ENCODE peak calls at places on chromosomes 1 and 21, in nine cellular contexts. One of them, this sample, is unnamed.

GRCh38 chr1:65489481-65489880 is 69.0 kb downstream of the LEPR start:
- DNase-seq in upper lobe of right lung: no peak
- DNase-seq in cardiac muscle cell: no peak
- DNase-seq in mammary epithelial cell: no peak
- DNase-seq in AG04450: no peak
- DNase-seq in uterus: no peak
- DNase-seq in psoas muscle: no peak
- DNase-seq in lower lobe of right lung: no peak
- DNase-seq in ovary: no peak
- DNase-seq in this sample: no peak

GRCh38 chr1:244451539-244451950 is at the start of gene ADSS2:
- DNase-seq in cardiac muscle cell: no peak
- DNase-seq in ovary: no peak
- DNase-seq in mammary epithelial cell: no peak
- DNase-seq in upper lobe of right lung: no peak
- DNase-seq in AG04450: no peak
- DNase-seq in uterus: no peak
- DNase-seq in lower lobe of right lung: no peak
- DNase-seq in psoas muscle: no peak
- DNase-seq in this sample: no peak

GRCh38 chr1:203124546-203125317 is 2.8 kb upstream of the ADORA1 start:
- DNase-seq in psoas muscle: no peak
- DNase-seq in ovary: no peak
- DNase-seq in mammary epithelial cell: peak; percentile 65
- DNase-seq in cardiac muscle cell: no peak
- DNase-seq in upper lobe of right lung: peak; percentile 28
- DNase-seq in AG04450: no peak
- DNase-seq in uterus: no peak
- DNase-seq in lower lobe of right lung: no peak
- DNase-seq in this sample: no peak

GRCh38 chr1:30840904-30841598 is 67.5 kb downstream of the SDC3 start:
- DNase-seq in uterus: peak; percentile 46
- DNase-seq in cardiac muscle cell: peak; percentile 46
- DNase-seq in AG04450: no peak
- DNase-seq in ovary: no peak
- DNase-seq in mammary epithelial cell: no peak
- DNase-seq in upper lobe of right lung: peak; percentile 71
- DNase-seq in psoas muscle: peak; percentile 64
- DNase-seq in lower lobe of right lung: peak; percentile 70
- DNase-seq in this sample: no peak

GRCh38 chr1:225424562-225425210 is 3.2 kb downstream of the LBR start:
- DNase-seq in ovary: no peak
- DNase-seq in psoas muscle: no peak
- DNase-seq in cardiac muscle cell: peak; percentile 33
- DNase-seq in upper lobe of right lung: no peak
- DNase-seq in uterus: no peak
- DNase-seq in lower lobe of right lung: no peak
- DNase-seq in mammary epithelial cell: peak; percentile 15
- DNase-seq in AG04450: no peak
- DNase-seq in this sample: no peak

GRCh38 chr1:200038987-200039848 is 11.7 kb downstream of the NR5A2 start:
- DNase-seq in uterus: no peak
- DNase-seq in mammary epithelial cell: peak; percentile 32
- DNase-seq in cardiac muscle cell: no peak
- DNase-seq in psoas muscle: no peak
- DNase-seq in lower lobe of right lung: no peak
- DNase-seq in upper lobe of right lung: peak; percentile 72
- DNase-seq in ovary: no peak
- DNase-seq in AG04450: no peak
- DNase-seq in this sample: peak; percentile 54

GRCh38 chr1:228684609-228685008 is 50.7 kb upstream of the RHOU start:
- DNase-seq in uterus: no peak
- DNase-seq in ovary: no peak
- DNase-seq in upper lobe of right lung: no peak
- DNase-seq in lower lobe of right lung: no peak
- DNase-seq in psoas muscle: no peak
- DNase-seq in cardiac muscle cell: peak; percentile 83
- DNase-seq in mammary epithelial cell: no peak
- DNase-seq in AG04450: no peak
- DNase-seq in this sample: no peak

GRCh38 chr1:230090194-230090711 is 23.2 kb downstream of the GALNT2 start:
- DNase-seq in mammary epithelial cell: no peak
- DNase-seq in ovary: no peak
- DNase-seq in upper lobe of right lung: no peak
- DNase-seq in lower lobe of right lung: no peak
- DNase-seq in psoas muscle: no peak
- DNase-seq in AG04450: no peak
- DNase-seq in cardiac muscle cell: peak; percentile 82
- DNase-seq in uterus: no peak
- DNase-seq in this sample: no peak

GRCh38 chr1:108560143-108560429 is 186 bp downstream of the EEIG2 start:
- DNase-seq in AG04450: no peak
- DNase-seq in upper lobe of right lung: peak; percentile 69
- DNase-seq in psoas muscle: no peak
- DNase-seq in uterus: no peak
- DNase-seq in ovary: no peak
- DNase-seq in lower lobe of right lung: no peak
- DNase-seq in cardiac muscle cell: no peak
- DNase-seq in mammary epithelial cell: no peak
- DNase-seq in this sample: no peak

GRCh38 chr1:98368995-98369394 is 292.5 kb upstream of the SNX7 start:
- DNase-seq in AG04450: no peak
- DNase-seq in ovary: no peak
- DNase-seq in psoas muscle: no peak
- DNase-seq in uterus: no peak
- DNase-seq in cardiac muscle cell: no peak
- DNase-seq in upper lobe of right lung: no peak
- DNase-seq in mammary epithelial cell: no peak
- DNase-seq in lower lobe of right lung: no peak
- DNase-seq in this sample: no peak

GRCh38 chr1:118716775-118717174 is 271.4 kb downstream of the TBX15 start:
- DNase-seq in AG04450: no peak
- DNase-seq in upper lobe of right lung: no peak
- DNase-seq in psoas muscle: no peak
- DNase-seq in ovary: no peak
- DNase-seq in uterus: no peak
- DNase-seq in lower lobe of right lung: no peak
- DNase-seq in cardiac muscle cell: peak; percentile 2
- DNase-seq in mammary epithelial cell: no peak
- DNase-seq in this sample: no peak

GRCh38 chr1:30645807-30646206 is 77.6 kb downstream of the MATN1 start:
- DNase-seq in mammary epithelial cell: peak; percentile 90
- DNase-seq in ovary: no peak
- DNase-seq in upper lobe of right lung: peak; percentile 8
- DNase-seq in uterus: no peak
- DNase-seq in cardiac muscle cell: no peak
- DNase-seq in psoas muscle: no peak
- DNase-seq in lower lobe of right lung: no peak
- DNase-seq in AG04450: no peak
- DNase-seq in this sample: no peak

GRCh38 chr1:53340660-53341520 is 13.0 kb upstream of the LRP8 start:
- DNase-seq in upper lobe of right lung: peak; percentile 41
- DNase-seq in mammary epithelial cell: peak; percentile 18
- DNase-seq in lower lobe of right lung: no peak
- DNase-seq in AG04450: no peak
- DNase-seq in ovary: no peak
- DNase-seq in cardiac muscle cell: no peak
- DNase-seq in uterus: no peak
- DNase-seq in psoas muscle: no peak
- DNase-seq in this sample: no peak
- H3K27me3 ChIP-seq in upper lobe of right lung: no peaks in the 10 kb centered on the region
- H3K27me3 ChIP-seq in mammary epithelial cell: no peaks in the 10 kb centered on the region
- H3K27me3 ChIP-seq in lower lobe of right lung: no peaks in the 10 kb centered on the region
- H3K27me3 ChIP-seq in AG04450: peaks cover 6% of the 10 kb centered on the region
- H3K27me3 ChIP-seq in ovary: no peaks in the 10 kb centered on the region
- H3K27me3 ChIP-seq in cardiac muscle cell: peaks cover 9% of the 10 kb centered on the region
- H3K27me3 ChIP-seq in uterus: no peaks in the 10 kb centered on the region
- H3K27me3 ChIP-seq in psoas muscle: no peaks in the 10 kb centered on the region
- H3K27me3 ChIP-seq in this sample: no peaks in the 10 kb centered on the region

GRCh38 chr1:22794691-22795090 is 84.1 kb downstream of the EPHB2 start:
- DNase-seq in psoas muscle: no peak
- DNase-seq in cardiac muscle cell: no peak
- DNase-seq in uterus: no peak
- DNase-seq in mammary epithelial cell: no peak
- DNase-seq in AG04450: no peak
- DNase-seq in lower lobe of right lung: no peak
- DNase-seq in upper lobe of right lung: no peak
- DNase-seq in ovary: no peak
- DNase-seq in this sample: no peak
- H3K27me3 ChIP-seq in psoas muscle: no peaks in the 10 kb centered on the region
- H3K27me3 ChIP-seq in cardiac muscle cell: no peaks in the 10 kb centered on the region
- H3K27me3 ChIP-seq in uterus: no peaks in the 10 kb centered on the region
- H3K27me3 ChIP-seq in mammary epithelial cell: no peaks in the 10 kb centered on the region
- H3K27me3 ChIP-seq in AG04450: no peaks in the 10 kb centered on the region
- H3K27me3 ChIP-seq in lower lobe of right lung: no peaks in the 10 kb centered on the region
- H3K27me3 ChIP-seq in upper lobe of right lung: no peaks in the 10 kb centered on the region
- H3K27me3 ChIP-seq in ovary: no peaks in the 10 kb centered on the region
- H3K27me3 ChIP-seq in this sample: no peaks in the 10 kb centered on the region

GRCh38 chr21:33063365-33063883 is 6.5 kb upstream of the OLIG1 start:
- DNase-seq in uterus: no peak
- DNase-seq in mammary epithelial cell: no peak
- DNase-seq in lower lobe of right lung: no peak
- DNase-seq in cardiac muscle cell: no peak
- DNase-seq in ovary: no peak
- DNase-seq in upper lobe of right lung: no peak
- DNase-seq in psoas muscle: no peak
- DNase-seq in AG04450: no peak
- DNase-seq in this sample: no peak
- H3K27me3 ChIP-seq in uterus: no peaks in the 10 kb centered on the region
- H3K27me3 ChIP-seq in mammary epithelial cell: peaks cover 16% of the 10 kb centered on the region
- H3K27me3 ChIP-seq in lower lobe of right lung: peaks cover 59% of the 10 kb centered on the region
- H3K27me3 ChIP-seq in cardiac muscle cell: peaks cover 98% of the 10 kb centered on the region
- H3K27me3 ChIP-seq in ovary: no peaks in the 10 kb centered on the region
- H3K27me3 ChIP-seq in upper lobe of right lung: peaks cover 52% of the 10 kb centered on the region
- H3K27me3 ChIP-seq in psoas muscle: no peaks in the 10 kb centered on the region
- H3K27me3 ChIP-seq in AG04450: peaks cover 63% of the 10 kb centered on the region
- H3K27me3 ChIP-seq in this sample: peaks cover 2% of the 10 kb centered on the region

GRCh38 chr1:6448749-6449631 is 17.0 kb downstream of the TNFRSF25 start:
- DNase-seq in uterus: no peak
- DNase-seq in ovary: no peak
- DNase-seq in upper lobe of right lung: no peak
- DNase-seq in AG04450: no peak
- DNase-seq in lower lobe of right lung: no peak
- DNase-seq in cardiac muscle cell: peak; percentile 35
- DNase-seq in mammary epithelial cell: no peak
- DNase-seq in psoas muscle: no peak
- DNase-seq in this sample: no peak

GRCh38 chr1:6450005-6450450 is 15.9 kb downstream of the TNFRSF25 start:
- DNase-seq in upper lobe of right lung: no peak
- DNase-seq in uterus: no peak
- DNase-seq in mammary epithelial cell: no peak
- DNase-seq in AG04450: no peak
- DNase-seq in cardiac muscle cell: no peak
- DNase-seq in psoas muscle: no peak
- DNase-seq in ovary: no peak
- DNase-seq in lower lobe of right lung: no peak
- DNase-seq in this sample: no peak

GRCh38 chr1:6446665-6447015 is 19.3 kb downstream of the TNFRSF25 start:
- DNase-seq in cardiac muscle cell: no peak
- DNase-seq in mammary epithelial cell: no peak
- DNase-seq in uterus: no peak
- DNase-seq in psoas muscle: no peak
- DNase-seq in AG04450: no peak
- DNase-seq in lower lobe of right lung: no peak
- DNase-seq in upper lobe of right lung: no peak
- DNase-seq in ovary: no peak
- DNase-seq in this sample: no peak

GRCh38 chr1:6447016-6447817 is 18.8 kb downstream of the TNFRSF25 start:
- DNase-seq in mammary epithelial cell: no peak
- DNase-seq in ovary: no peak
- DNase-seq in AG04450: no peak
- DNase-seq in cardiac muscle cell: no peak
- DNase-seq in lower lobe of right lung: no peak
- DNase-seq in upper lobe of right lung: no peak
- DNase-seq in uterus: no peak
- DNase-seq in psoas muscle: no peak
- DNase-seq in this sample: no peak

GRCh38 chr1:6447818-6448748 is 17.9 kb downstream of the TNFRSF25 start:
- DNase-seq in upper lobe of right lung: no peak
- DNase-seq in AG04450: no peak
- DNase-seq in mammary epithelial cell: no peak
- DNase-seq in ovary: no peak
- DNase-seq in uterus: no peak
- DNase-seq in lower lobe of right lung: no peak
- DNase-seq in psoas muscle: no peak
- DNase-seq in cardiac muscle cell: no peak
- DNase-seq in this sample: no peak
- H3K27me3 ChIP-seq in upper lobe of right lung: peaks cover 66% of the 10 kb centered on the region
- H3K27me3 ChIP-seq in AG04450: peaks cover 70% of the 10 kb centered on the region
- H3K27me3 ChIP-seq in mammary epithelial cell: peaks cover 23% of the 10 kb centered on the region
- H3K27me3 ChIP-seq in ovary: no peaks in the 10 kb centered on the region
- H3K27me3 ChIP-seq in uterus: no peaks in the 10 kb centered on the region
- H3K27me3 ChIP-seq in lower lobe of right lung: peaks cover 59% of the 10 kb centered on the region
- H3K27me3 ChIP-seq in psoas muscle: no peaks in the 10 kb centered on the region
- H3K27me3 ChIP-seq in cardiac muscle cell: peaks cover 33% of the 10 kb centered on the region
- H3K27me3 ChIP-seq in this sample: no peaks in the 10 kb centered on the region

GRCh38 chr1:27682351-27682944 is 10.5 kb upstream of the IFI6 start:
- DNase-seq in cardiac muscle cell: no peak
- DNase-seq in ovary: no peak
- DNase-seq in psoas muscle: no peak
- DNase-seq in upper lobe of right lung: no peak
- DNase-seq in lower lobe of right lung: no peak
- DNase-seq in mammary epithelial cell: no peak
- DNase-seq in AG04450: no peak
- DNase-seq in uterus: no peak
- DNase-seq in this sample: no peak
- H3K27me3 ChIP-seq in cardiac muscle cell: no peaks in the 10 kb centered on the region
- H3K27me3 ChIP-seq in ovary: no peaks in the 10 kb centered on the region
- H3K27me3 ChIP-seq in psoas muscle: no peaks in the 10 kb centered on the region
- H3K27me3 ChIP-seq in upper lobe of right lung: no peaks in the 10 kb centered on the region
- H3K27me3 ChIP-seq in lower lobe of right lung: no peaks in the 10 kb centered on the region
- H3K27me3 ChIP-seq in mammary epithelial cell: no peaks in the 10 kb centered on the region
- H3K27me3 ChIP-seq in AG04450: peaks cover 25% of the 10 kb centered on the region
- H3K27me3 ChIP-seq in uterus: no peaks in the 10 kb centered on the region
- H3K27me3 ChIP-seq in this sample: no peaks in the 10 kb centered on the region

This sample was measured in Caco-2.